ENCODE peak calls at places on chromosomes 4 and X, in four cellular contexts. A is mesendoderm, F is IMR-90, M is H9. N is an unnamed sample.

GRCh38 chr4:173518419-173519102 is 11.5 kb downstream of the HAND2 start:
- DNase-seq in A (no peak), M (peak; percentile 58), F (no peak), N (peak; percentile 64)

GRCh38 chr4:33837043-33837442 is 2407.3 kb downstream of the ARAP2 start:
- DNase-seq in A (peak; percentile 68), M (no peak), F (peak; percentile 80), N (no peak)

GRCh38 chr4:153161599-153161971 is 42.7 kb upstream of the TRIM2 start:
- DNase-seq in A (no peak), M (no peak), F (peak; percentile 32), N (no peak)

GRCh38 chr4:113553082-113553481 is 208.5 kb downstream of the CAMK2D start:
- DNase-seq in F (no peak), M (no peak), A (no peak), N (no peak)

GRCh38 chr4:66972087-66972486 is 573.2 kb downstream of the CENPC start:
- DNase-seq in A (no peak), M (no peak), F (no peak), N (no peak)

GRCh38 chr4:164779080-164779479 is 25.1 kb downstream of the SMIM31 start:
- DNase-seq in M (no peak), A (no peak), F (no peak), N (no peak)

GRCh38 chr4:140255467-140255866 is 101.5 kb upstream of the MAML3 start:
- DNase-seq in A (no peak), M (no peak), F (peak; percentile 67), N (no peak)

GRCh38 chrX:1026263-1027015 is 186.0 kb downstream of the CRLF2 start:
- DNase-seq in F (no peak), A (no peak), M (no peak), N (no peak)

GRCh38 chr4:139208404-139208945 is 31.5 kb upstream of the ELF2 start:
- DNase-seq in M (no peak), A (no peak), F (peak; percentile 91), N (no peak)

GRCh38 chr4:56619160-56619559 is 61.9 kb downstream of the HOPX start:
- DNase-seq in F (peak; percentile 58), A (no peak), M (no peak), N (no peak)

GRCh38 chrX:69290327-69290726 is 125.1 kb upstream of the PJA1 start:
- DNase-seq in A (peak; percentile 13), M (no peak), F (no peak), N (no peak)

GRCh38 chr4:151325320-151326246 is at the start of gene SH3D19:
- DNase-seq in A (peak; percentile 82), M (peak; percentile 52), F (peak; percentile 19), N (no peak)

GRCh38 chr4:11268149-11268548 is 160.5 kb downstream of the HS3ST1 start:
- DNase-seq in M (no peak), A (no peak), F (no peak), N (no peak)

DNA sequence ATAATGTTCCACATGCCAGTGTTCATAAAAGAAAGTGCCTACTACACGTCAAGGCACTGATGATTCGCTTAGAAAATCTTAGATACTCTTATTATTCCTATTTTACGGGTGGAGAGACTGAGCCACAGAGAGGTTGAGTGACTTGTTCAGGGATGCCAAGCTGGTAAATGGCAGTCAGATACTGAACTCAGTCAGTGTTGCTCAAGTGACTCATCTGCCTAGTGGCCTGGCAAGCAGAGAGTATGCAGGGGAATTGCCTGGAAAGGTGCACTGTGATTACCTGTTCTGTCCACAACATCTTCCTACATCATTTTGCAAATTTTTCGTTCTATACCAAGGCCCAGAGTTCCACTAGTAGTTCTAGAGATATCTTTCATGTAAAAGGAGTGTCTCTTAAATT is 68.4 kb downstream of the RAPGEF2 start:
- DNase-seq in A (no peak), F (no peak), M (no peak), N (no peak)
- H3K56ac ChIP-seq in A (no peak overlapping the region), F (no peak overlapping the region), M (no peak overlapping the region), N (no peak overlapping the region)

DNA sequence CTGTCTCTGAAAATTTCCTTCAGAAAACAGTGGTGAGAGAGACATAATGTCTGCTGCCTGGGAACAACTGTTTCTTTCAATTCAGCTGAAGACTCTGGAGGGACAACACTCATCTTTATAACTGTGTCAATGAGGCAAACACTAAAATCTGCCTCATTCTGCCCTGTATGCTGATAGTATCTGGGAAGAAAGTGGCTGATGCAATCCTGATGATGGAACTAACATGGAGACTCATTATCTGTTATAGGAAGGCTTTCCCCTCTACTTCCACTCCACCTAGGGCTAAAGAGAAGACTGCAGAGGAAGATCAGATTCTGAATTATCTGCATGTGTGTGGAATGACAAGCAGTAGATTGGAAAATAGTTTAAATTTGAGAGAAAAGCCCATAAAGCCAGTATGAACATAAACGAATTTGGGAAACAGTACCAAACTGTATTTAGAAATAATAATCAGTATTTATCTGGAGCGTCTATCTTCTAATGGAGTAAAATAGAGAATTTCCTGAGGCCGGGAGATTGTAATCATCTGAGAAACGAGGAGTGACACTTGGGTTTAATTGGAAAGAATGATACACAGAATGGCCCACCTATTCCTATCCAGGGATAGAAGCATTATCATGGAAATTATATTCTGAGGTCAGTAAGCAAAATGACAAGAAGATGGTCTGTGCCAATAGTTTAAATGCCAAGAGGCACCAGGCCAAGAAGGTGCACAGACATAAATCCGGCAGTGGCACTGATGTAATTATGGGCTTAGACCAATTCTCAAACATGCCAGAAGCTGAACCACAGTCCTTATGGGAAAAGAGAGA is 85.4 kb downstream of the SHISA3 start:
- DNase-seq in F (peak; percentile 4), M (no peak), A (peak; percentile 45), N (no peak)
- H3K56ac ChIP-seq in F (no peak overlapping the region), M (no peak overlapping the region), A (peak overlapping the region; percentile 68), N (no peak overlapping the region)

DNA sequence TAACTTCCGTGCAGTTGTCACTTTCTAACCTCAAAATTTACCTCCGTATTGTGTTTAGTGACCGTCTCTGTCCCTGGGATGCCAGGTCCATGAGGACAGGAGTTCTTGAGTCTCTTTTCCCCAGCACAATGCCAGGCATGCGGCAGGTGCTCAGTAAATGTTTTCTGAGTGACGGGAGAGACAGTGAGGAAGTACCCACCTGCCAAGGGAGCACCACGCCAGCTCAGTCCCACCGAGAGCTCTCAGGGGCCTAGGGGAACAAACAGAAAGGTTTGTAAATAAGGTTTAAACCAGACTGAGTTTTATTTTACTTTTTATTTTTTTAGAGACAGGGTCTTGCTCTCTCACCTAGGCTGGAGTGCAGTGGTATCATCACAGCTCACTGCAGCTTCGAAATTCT is 81.5 kb upstream of the NKX1-1 start:
- DNase-seq in M (no peak), A (no peak), F (no peak), N (no peak)
- H3K56ac ChIP-seq in M (no peak overlapping the region), A (no peak overlapping the region), F (no peak overlapping the region), N (no peak overlapping the region)

DNA sequence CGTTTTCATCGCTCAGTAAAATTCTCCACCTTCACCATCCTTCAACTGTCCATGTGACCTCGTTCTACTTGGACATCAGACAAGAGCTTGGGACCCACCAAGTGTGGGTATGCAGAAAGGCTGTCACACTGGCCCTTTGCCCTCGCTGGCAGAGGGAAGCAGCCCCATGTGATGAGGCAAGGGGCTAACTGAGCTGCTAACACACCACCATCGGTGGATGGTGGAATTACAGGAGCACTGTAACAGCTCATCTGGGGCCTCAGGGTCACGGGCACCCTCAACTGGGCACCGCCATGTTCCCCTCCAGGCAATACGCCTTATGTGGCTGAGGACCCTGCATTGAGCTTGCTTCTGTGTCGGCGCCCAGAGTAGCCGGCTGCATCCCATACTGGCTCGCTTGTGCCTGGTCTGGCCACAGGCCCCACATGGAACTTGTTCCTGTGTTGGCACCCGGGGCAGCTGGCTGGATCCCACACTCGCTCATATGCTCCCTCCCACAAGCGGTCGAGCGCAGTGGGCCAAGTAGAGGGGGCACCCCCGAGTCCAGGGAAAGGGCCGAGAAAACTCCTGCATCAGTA is 109.5 kb downstream of the TAB3 start:
- DNase-seq in M (peak; percentile 19), F (no peak), A (no peak), N (no peak)
- H3K56ac ChIP-seq in M (no peak overlapping the region), F (no peak overlapping the region), A (no peak overlapping the region), N (no peak overlapping the region)

DNA sequence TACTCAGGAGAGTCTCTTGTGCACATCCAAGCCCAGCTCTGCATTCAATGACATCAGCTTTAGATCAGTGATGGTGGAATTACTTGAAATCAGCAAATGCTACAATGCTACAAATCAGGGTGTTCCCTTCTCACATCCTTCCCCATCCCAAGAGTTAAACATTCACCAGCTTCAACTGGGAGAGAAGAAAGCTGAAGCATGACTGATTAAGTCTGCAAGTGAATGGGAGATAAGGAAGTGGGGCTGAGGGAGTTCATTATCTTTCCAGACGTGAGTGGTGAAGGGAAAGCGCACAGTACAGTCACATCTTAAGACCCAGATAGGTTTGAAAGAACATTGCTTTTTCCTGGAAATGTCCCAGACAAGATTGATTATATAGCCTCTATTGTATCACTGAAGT is 26.2 kb upstream of the MAP9 start:
- DNase-seq in M (no peak), A (peak; percentile 23), F (no peak), N (no peak)
- H3K56ac ChIP-seq in M (no peak overlapping the region), A (no peak overlapping the region), F (no peak overlapping the region), N (no peak overlapping the region)

DNA sequence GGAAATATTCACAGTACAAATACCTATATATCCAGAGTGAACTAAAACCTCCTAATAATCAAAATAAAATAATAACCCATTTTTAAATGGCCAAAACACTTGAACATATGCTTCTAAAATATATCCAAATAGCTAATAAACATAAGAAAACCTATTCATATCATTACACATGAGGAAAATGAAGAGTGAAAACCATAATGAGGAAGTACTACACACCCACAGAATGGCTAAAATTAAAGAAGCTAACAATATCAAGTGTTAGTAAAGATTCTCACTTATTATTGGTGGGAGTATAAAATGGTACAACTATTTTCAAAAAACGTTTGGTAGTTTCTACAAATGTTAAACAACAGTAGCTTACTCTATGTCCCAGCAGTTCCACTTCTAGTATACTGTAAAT is 92.1 kb downstream of the KLHL13 start:
- DNase-seq in A (no peak), M (no peak), F (no peak), N (no peak)
- H3K56ac ChIP-seq in A (no peak overlapping the region), M (no peak overlapping the region), F (no peak overlapping the region), N (no peak overlapping the region)

GRCh38 chr4:74473155-74473811 is 28.3 kb downstream of the AREG start:
- DNase-seq in A (peak; percentile 21), F (peak; percentile 91), M (no peak), N (no peak)

GRCh38 chr4:74474345-74475099 is 29.6 kb downstream of the AREG start:
- DNase-seq in F (peak; percentile 77), A (no peak), M (no peak), N (no peak)

GRCh38 chr4:74475946-74476345 is 31.0 kb downstream of the AREG start:
- DNase-seq in F (no peak), A (no peak), M (no peak), N (no peak)

GRCh38 chr4:74466242-74466641 is 21.3 kb downstream of the AREG start:
- DNase-seq in M (no peak), A (no peak), F (no peak), N (no peak)

GRCh38 chr4:74471228-74471627 is 26.3 kb downstream of the AREG start:
- DNase-seq in M (no peak), F (no peak), A (no peak), N (no peak)
- H3K56ac ChIP-seq in M (no peak overlapping the region), F (no peak overlapping the region), A (no peak overlapping the region), N (no peak overlapping the region)

DNA sequence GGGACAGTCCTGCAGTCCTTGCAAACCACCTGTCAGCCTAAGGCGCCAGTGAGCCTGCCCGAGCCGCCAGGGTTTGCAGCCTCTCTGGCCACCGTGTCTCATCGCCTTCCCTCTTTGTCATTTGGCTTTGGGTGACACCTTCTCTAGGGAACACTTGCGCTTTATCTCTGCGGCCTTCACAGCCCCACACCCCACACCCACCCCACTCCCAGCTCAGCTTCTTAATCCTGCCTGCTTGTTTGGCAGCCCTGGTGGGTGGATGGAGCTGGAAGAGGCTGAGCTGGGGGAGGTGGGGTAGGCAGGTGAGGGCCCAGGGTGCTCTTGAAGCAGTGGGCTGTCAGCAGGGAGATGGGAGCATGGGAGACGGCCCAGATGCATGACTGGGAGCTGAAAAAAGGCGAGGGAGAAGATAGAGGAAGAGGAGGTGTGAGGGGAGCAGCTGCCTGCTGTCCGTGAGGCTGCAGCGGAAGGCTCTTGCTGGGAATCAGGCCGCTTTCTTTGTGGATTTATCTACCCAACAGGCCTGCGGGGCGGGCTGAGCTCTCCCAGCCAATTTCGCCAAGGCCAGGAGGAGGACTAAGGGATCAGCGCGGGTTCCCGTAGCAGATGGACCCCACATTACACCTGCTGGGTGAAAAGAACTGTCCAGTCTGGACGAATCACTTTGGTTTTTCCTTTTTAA is 97.5 kb upstream of the STOX2 start:
- DNase-seq in M (no peak), F (no peak), A (no peak), N (peak; percentile 49)
- H3K56ac ChIP-seq in M (no peak overlapping the region), F (no peak overlapping the region), A (no peak overlapping the region), N (no peak overlapping the region)